ENCODE peak calls at places on chromosome 3, in four cellular contexts. One of them, this sample, is unnamed.

GRCh38 chr3:143433787-143434378 is 314.3 kb downstream of the CHST2 start:
- DNase-seq in K562: peak
- DNase-seq in HepG2: peak
- DNase-seq in GM12878: no peak
- DNase-seq in this sample: no peak

GRCh38 chr3:17678116-17678741 is 64.2 kb downstream of the TBC1D5 start:
- DNase-seq in HepG2: no peak
- DNase-seq in GM12878: no peak
- DNase-seq in K562: no peak
- DNase-seq in this sample: no peak

GRCh38 chr3:153599685-153600084 is 437.7 kb downstream of the RAP2B start:
- DNase-seq in HepG2: peak
- DNase-seq in K562: no peak
- DNase-seq in GM12878: no peak
- DNase-seq in this sample: no peak

GRCh38 chr3:33749546-33750215 is 31.6 kb upstream of the CLASP2 start:
- DNase-seq in K562: no peak
- DNase-seq in GM12878: no peak
- DNase-seq in HepG2: no peak
- DNase-seq in this sample: no peak

GRCh38 chr3:104323226-104323625 is 1043.5 kb upstream of the ALCAM start:
- DNase-seq in HepG2: no peak
- DNase-seq in GM12878: no peak
- DNase-seq in K562: no peak
- DNase-seq in this sample: peak

GRCh38 chr3:36740822-36741221 is 23.5 kb downstream of the DCLK3 start:
- DNase-seq in K562: no peak
- DNase-seq in HepG2: no peak
- DNase-seq in GM12878: no peak
- DNase-seq in this sample: no peak

GRCh38 chr3:148214695-148215094 is 483.0 kb upstream of the AGTR1 start:
- DNase-seq in K562: no peak
- DNase-seq in HepG2: no peak
- DNase-seq in GM12878: no peak
- DNase-seq in this sample: no peak

GRCh38 chr3:13963137-13963886 is 83.4 kb upstream of the WNT7A start:
- DNase-seq in HepG2: no peak
- DNase-seq in K562: no peak
- DNase-seq in GM12878: no peak
- DNase-seq in this sample: no peak

GRCh38 chr3:30263921-30264313 is 342.5 kb upstream of the TGFBR2 start:
- DNase-seq in HepG2: no peak
- DNase-seq in GM12878: no peak
- DNase-seq in K562: no peak
- DNase-seq in this sample: no peak

GRCh38 chr3:123284399-123285010 is 82.8 kb downstream of the SEC22A start:
- DNase-seq in K562: no peak
- DNase-seq in HepG2: no peak
- DNase-seq in GM12878: no peak
- DNase-seq in this sample: no peak

GRCh38 chr3:141402476-141403171 is 34.3 kb downstream of the ZBTB38 start:
- DNase-seq in HepG2: peak
- DNase-seq in K562: no peak
- DNase-seq in GM12878: no peak
- DNase-seq in this sample: peak

GRCh38 chr3:149581248-149581647 is 76.6 kb downstream of the WWTR1 start:
- DNase-seq in HepG2: no peak
- DNase-seq in GM12878: no peak
- DNase-seq in K562: no peak
- DNase-seq in this sample: no peak

GRCh38 chr3:195044411-195044810 is 226.5 kb downstream of the XXYLT1 start:
- DNase-seq in HepG2: no peak
- DNase-seq in K562: no peak
- DNase-seq in GM12878: no peak
- DNase-seq in this sample: no peak

GRCh38 chr3:11915621-11916417 is 69.1 kb upstream of the TAMM41 start:
- DNase-seq in K562: no peak
- DNase-seq in HepG2: no peak
- DNase-seq in GM12878: no peak
- DNase-seq in this sample: no peak

GRCh38 chr3:52506266-52506966 is 11.3 kb downstream of the STAB1 start:
- DNase-seq in HepG2: no peak
- DNase-seq in GM12878: no peak
- DNase-seq in K562: no peak
- DNase-seq in this sample: no peak

GRCh38 chr3:187291512-187292132 is at the start of gene MASP1:
- DNase-seq in K562: no peak
- DNase-seq in HepG2: peak
- DNase-seq in GM12878: no peak
- DNase-seq in this sample: no peak

GRCh38 chr3:190432216-190432615 is 17.5 kb downstream of the TMEM207 start:
- DNase-seq in K562: no peak
- DNase-seq in GM12878: no peak
- DNase-seq in HepG2: no peak
- DNase-seq in this sample: no peak

GRCh38 chr3:105862217-105862616 is 6.6 kb downstream of the CBLB start:
- DNase-seq in K562: no peak
- DNase-seq in HepG2: no peak
- DNase-seq in GM12878: peak
- DNase-seq in this sample: no peak
- TF ChIP-seq POLR2AphosphoS2 in K562: no peak
- TF ChIP-seq POLR2AphosphoS2 in HepG2: no peak
- TF ChIP-seq POLR2AphosphoS2 in GM12878: no peak
- TF ChIP-seq POLR2AphosphoS2 in this sample: no peak

DNA sequence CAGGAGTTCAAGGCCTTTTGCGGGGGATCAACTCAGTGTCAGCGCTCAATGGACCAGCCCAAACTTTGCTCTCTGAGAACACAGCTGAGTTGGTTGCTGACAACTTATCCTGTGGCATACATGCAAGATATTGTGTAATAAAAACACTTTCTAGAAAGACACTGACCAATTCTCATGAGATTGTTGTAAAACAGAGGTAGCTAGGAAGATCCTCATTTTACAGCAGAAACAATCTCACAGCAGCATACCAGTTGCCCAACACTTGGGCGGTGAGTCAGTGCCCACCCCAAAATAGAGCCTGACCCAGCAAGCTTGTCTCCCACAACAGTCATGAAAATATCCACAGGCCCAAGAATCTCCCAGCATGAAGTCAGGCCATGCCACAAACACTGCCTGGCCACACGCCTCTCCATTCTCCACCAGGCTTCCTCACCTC is 18.2 kb downstream of the KLHL6 start:
- DNase-seq in HepG2: no peak
- DNase-seq in GM12878: no peak
- DNase-seq in K562: no peak
- DNase-seq in this sample: no peak
- TF ChIP-seq CHD2 in HepG2: no peak
- TF ChIP-seq CHD2 in GM12878: no peak
- TF ChIP-seq CHD2 in K562: no peak
- TF ChIP-seq CHD2 in this sample: no peak

GRCh38 chr3:106172780-106173179 is 304.0 kb upstream of the CBLB start:
- DNase-seq in HepG2: no peak
- DNase-seq in GM12878: peak
- DNase-seq in K562: no peak
- DNase-seq in this sample: no peak

GRCh38 chr3:106167728-106168127 is 298.9 kb upstream of the CBLB start:
- DNase-seq in K562: no peak
- DNase-seq in GM12878: no peak
- DNase-seq in HepG2: no peak
- DNase-seq in this sample: no peak

GRCh38 chr3:106169351-106169750 is 300.5 kb upstream of the CBLB start:
- DNase-seq in HepG2: no peak
- DNase-seq in K562: no peak
- DNase-seq in GM12878: no peak
- DNase-seq in this sample: no peak

DNA sequence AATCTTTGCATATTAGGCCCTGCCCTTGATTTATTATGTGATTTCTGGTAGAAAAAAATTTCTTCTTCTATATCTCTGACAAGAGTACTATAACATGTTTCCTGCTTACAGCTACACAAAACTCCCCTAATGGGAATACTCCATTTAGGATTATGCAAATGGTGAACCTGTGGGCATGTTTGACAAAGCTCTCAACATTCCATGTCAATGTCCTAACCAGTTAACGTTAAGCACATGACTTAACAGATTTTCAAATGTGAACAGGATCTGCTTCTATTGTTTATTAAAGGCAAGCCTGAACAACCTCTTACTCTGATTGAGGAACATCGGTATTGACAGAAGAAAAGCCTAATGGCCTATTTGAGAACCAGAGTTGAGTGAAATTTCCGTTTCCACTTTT is 300.1 kb upstream of the CBLB start:
- DNase-seq in GM12878: no peak
- DNase-seq in K562: no peak
- DNase-seq in HepG2: no peak
- DNase-seq in this sample: no peak
- TF ChIP-seq HDAC2 in GM12878: no peak
- TF ChIP-seq HDAC2 in K562: no peak
- TF ChIP-seq HDAC2 in HepG2: no peak
- TF ChIP-seq HDAC2 in this sample: no peak

GRCh38 chr3:99287876-99288275 is 350.5 kb upstream of the COL8A1 start:
- DNase-seq in HepG2: no peak
- DNase-seq in K562: no peak
- DNase-seq in GM12878: no peak
- DNase-seq in this sample: no peak
- TF ChIP-seq POLR2AphosphoS2 in HepG2: no peak
- TF ChIP-seq POLR2AphosphoS2 in K562: no peak
- TF ChIP-seq POLR2AphosphoS2 in GM12878: no peak
- TF ChIP-seq POLR2AphosphoS2 in this sample: no peak

GRCh38 chr3:124699686-124700396 is 30.4 kb upstream of the UMPS start:
- DNase-seq in K562: peak
- DNase-seq in GM12878: no peak
- DNase-seq in HepG2: peak
- DNase-seq in this sample: no peak
- TF ChIP-seq CHD2 in K562: no peak
- TF ChIP-seq CHD2 in GM12878: no peak
- TF ChIP-seq CHD2 in HepG2: no peak
- TF ChIP-seq CHD2 in this sample: no peak

GRCh38 chr3:167958141-167958540 is 137.6 kb downstream of the GOLIM4 start:
- DNase-seq in HepG2: no peak
- DNase-seq in GM12878: no peak
- DNase-seq in K562: no peak
- DNase-seq in this sample: no peak
- TF ChIP-seq HDAC2 in HepG2: no peak
- TF ChIP-seq HDAC2 in GM12878: no peak
- TF ChIP-seq HDAC2 in K562: no peak
- TF ChIP-seq HDAC2 in this sample: no peak